ENCODE peak calls at places on chromosomes 2 and 18, in seven cellular contexts. One of them, this sample, is unnamed.

GRCh38 chr2:144484201-144484948 is 35.5 kb downstream of the ZEB2 start:
- DNase-seq in NCI-H2171 treated with DMSO at 0.1 percent for 48 hours: no peak
- DNase-seq in bronchial epithelial cell: no peak
- DNase-seq in body of pancreas: no peak
- DNase-seq in activated naive CD8-positive, alpha-beta T cell treated with anti-CD3 and anti-CD28 coated beads, Interleukin-2, amount 50 U/mL, for 16 hours: no peak
- DNase-seq in OCI-LY7: no peak
- DNase-seq in GM20000: no peak
- DNase-seq in this sample: no peak

GRCh38 chr2:111121028-111121872 is 536 bp downstream of the BCL2L11 start:
- DNase-seq in bronchial epithelial cell: no peak
- DNase-seq in GM20000: peak
- DNase-seq in NCI-H2171 treated with DMSO at 0.1 percent for 48 hours: peak
- DNase-seq in activated naive CD8-positive, alpha-beta T cell treated with anti-CD3 and anti-CD28 coated beads, Interleukin-2, amount 50 U/mL, for 16 hours: no peak
- DNase-seq in body of pancreas: peak
- DNase-seq in OCI-LY7: peak
- DNase-seq in this sample: no peak

GRCh38 chr2:180203972-180204371 is 196.9 kb upstream of the CWC22 start:
- DNase-seq in NCI-H2171 treated with DMSO at 0.1 percent for 48 hours: no peak
- DNase-seq in bronchial epithelial cell: peak
- DNase-seq in GM20000: no peak
- DNase-seq in activated naive CD8-positive, alpha-beta T cell treated with anti-CD3 and anti-CD28 coated beads, Interleukin-2, amount 50 U/mL, for 16 hours: no peak
- DNase-seq in OCI-LY7: no peak
- DNase-seq in body of pancreas: no peak
- DNase-seq in this sample: no peak

GRCh38 chr18:34493099-34493544 is 217.0 kb upstream of the DTNA start:
- DNase-seq in GM20000: peak
- DNase-seq in activated naive CD8-positive, alpha-beta T cell treated with anti-CD3 and anti-CD28 coated beads, Interleukin-2, amount 50 U/mL, for 16 hours: no peak
- DNase-seq in OCI-LY7: no peak
- DNase-seq in body of pancreas: peak
- DNase-seq in NCI-H2171 treated with DMSO at 0.1 percent for 48 hours: peak
- DNase-seq in bronchial epithelial cell: peak
- DNase-seq in this sample: no peak

GRCh38 chr2:178345951-178346350 is 105.0 kb downstream of the PRKRA start:
- DNase-seq in activated naive CD8-positive, alpha-beta T cell treated with anti-CD3 and anti-CD28 coated beads, Interleukin-2, amount 50 U/mL, for 16 hours: no peak
- DNase-seq in bronchial epithelial cell: no peak
- DNase-seq in GM20000: no peak
- DNase-seq in body of pancreas: no peak
- DNase-seq in OCI-LY7: no peak
- DNase-seq in NCI-H2171 treated with DMSO at 0.1 percent for 48 hours: no peak
- DNase-seq in this sample: no peak

GRCh38 chr2:241048949-241049343 is 50.5 kb downstream of the SNED1 start:
- DNase-seq in NCI-H2171 treated with DMSO at 0.1 percent for 48 hours: no peak
- DNase-seq in activated naive CD8-positive, alpha-beta T cell treated with anti-CD3 and anti-CD28 coated beads, Interleukin-2, amount 50 U/mL, for 16 hours: no peak
- DNase-seq in GM20000: no peak
- DNase-seq in OCI-LY7: no peak
- DNase-seq in body of pancreas: no peak
- DNase-seq in bronchial epithelial cell: no peak
- DNase-seq in this sample: no peak

GRCh38 chr2:235876099-235876679 is 292.0 kb downstream of the GBX2 start:
- DNase-seq in activated naive CD8-positive, alpha-beta T cell treated with anti-CD3 and anti-CD28 coated beads, Interleukin-2, amount 50 U/mL, for 16 hours: no peak
- DNase-seq in OCI-LY7: no peak
- DNase-seq in bronchial epithelial cell: no peak
- DNase-seq in GM20000: no peak
- DNase-seq in body of pancreas: no peak
- DNase-seq in NCI-H2171 treated with DMSO at 0.1 percent for 48 hours: no peak
- DNase-seq in this sample: no peak

GRCh38 chr2:209593930-209594329 is 170.1 kb downstream of the MAP2 start:
- DNase-seq in NCI-H2171 treated with DMSO at 0.1 percent for 48 hours: peak
- DNase-seq in body of pancreas: no peak
- DNase-seq in GM20000: no peak
- DNase-seq in bronchial epithelial cell: no peak
- DNase-seq in OCI-LY7: no peak
- DNase-seq in activated naive CD8-positive, alpha-beta T cell treated with anti-CD3 and anti-CD28 coated beads, Interleukin-2, amount 50 U/mL, for 16 hours: no peak
- DNase-seq in this sample: no peak

GRCh38 chr2:62489162-62489561 is 16.8 kb downstream of the TMEM17 start:
- DNase-seq in body of pancreas: no peak
- DNase-seq in activated naive CD8-positive, alpha-beta T cell treated with anti-CD3 and anti-CD28 coated beads, Interleukin-2, amount 50 U/mL, for 16 hours: no peak
- DNase-seq in GM20000: no peak
- DNase-seq in OCI-LY7: no peak
- DNase-seq in NCI-H2171 treated with DMSO at 0.1 percent for 48 hours: no peak
- DNase-seq in bronchial epithelial cell: no peak
- DNase-seq in this sample: no peak

GRCh38 chr2:160751021-160751420 is 257.4 kb upstream of the RBMS1 start:
- DNase-seq in NCI-H2171 treated with DMSO at 0.1 percent for 48 hours: no peak
- DNase-seq in body of pancreas: no peak
- DNase-seq in activated naive CD8-positive, alpha-beta T cell treated with anti-CD3 and anti-CD28 coated beads, Interleukin-2, amount 50 U/mL, for 16 hours: no peak
- DNase-seq in OCI-LY7: no peak
- DNase-seq in GM20000: no peak
- DNase-seq in bronchial epithelial cell: peak
- DNase-seq in this sample: no peak

GRCh38 chr2:31234690-31235503 is 945 bp downstream of the EHD3 start:
- DNase-seq in activated naive CD8-positive, alpha-beta T cell treated with anti-CD3 and anti-CD28 coated beads, Interleukin-2, amount 50 U/mL, for 16 hours: no peak
- DNase-seq in bronchial epithelial cell: no peak
- DNase-seq in GM20000: no peak
- DNase-seq in NCI-H2171 treated with DMSO at 0.1 percent for 48 hours: no peak
- DNase-seq in OCI-LY7: no peak
- DNase-seq in body of pancreas: no peak
- DNase-seq in this sample: no peak

GRCh38 chr18:53649621-53650020 is 574.8 kb downstream of the MBD2 start:
- DNase-seq in body of pancreas: no peak
- DNase-seq in OCI-LY7: no peak
- DNase-seq in GM20000: no peak
- DNase-seq in bronchial epithelial cell: no peak
- DNase-seq in activated naive CD8-positive, alpha-beta T cell treated with anti-CD3 and anti-CD28 coated beads, Interleukin-2, amount 50 U/mL, for 16 hours: no peak
- DNase-seq in NCI-H2171 treated with DMSO at 0.1 percent for 48 hours: no peak
- DNase-seq in this sample: no peak

GRCh38 chr2:174561283-174562275 is 36.0 kb downstream of the WIPF1 start:
- DNase-seq in OCI-LY7: no peak
- DNase-seq in activated naive CD8-positive, alpha-beta T cell treated with anti-CD3 and anti-CD28 coated beads, Interleukin-2, amount 50 U/mL, for 16 hours: no peak
- DNase-seq in bronchial epithelial cell: no peak
- DNase-seq in GM20000: no peak
- DNase-seq in body of pancreas: peak
- DNase-seq in NCI-H2171 treated with DMSO at 0.1 percent for 48 hours: peak
- DNase-seq in this sample: no peak

GRCh38 chr2:106120432-106120831 is 73.7 kb downstream of the UXS1 start:
- DNase-seq in bronchial epithelial cell: no peak
- DNase-seq in NCI-H2171 treated with DMSO at 0.1 percent for 48 hours: no peak
- DNase-seq in activated naive CD8-positive, alpha-beta T cell treated with anti-CD3 and anti-CD28 coated beads, Interleukin-2, amount 50 U/mL, for 16 hours: no peak
- DNase-seq in body of pancreas: peak
- DNase-seq in GM20000: no peak
- DNase-seq in OCI-LY7: no peak
- DNase-seq in this sample: no peak

GRCh38 chr2:120536141-120536540 is 190.2 kb downstream of the INHBB start:
- DNase-seq in body of pancreas: peak
- DNase-seq in GM20000: no peak
- DNase-seq in bronchial epithelial cell: no peak
- DNase-seq in activated naive CD8-positive, alpha-beta T cell treated with anti-CD3 and anti-CD28 coated beads, Interleukin-2, amount 50 U/mL, for 16 hours: no peak
- DNase-seq in OCI-LY7: no peak
- DNase-seq in NCI-H2171 treated with DMSO at 0.1 percent for 48 hours: no peak
- DNase-seq in this sample: no peak

GRCh38 chr2:234031207-234031606 is 19.3 kb upstream of the SPP2 start:
- DNase-seq in OCI-LY7: no peak
- DNase-seq in GM20000: no peak
- DNase-seq in NCI-H2171 treated with DMSO at 0.1 percent for 48 hours: no peak
- DNase-seq in activated naive CD8-positive, alpha-beta T cell treated with anti-CD3 and anti-CD28 coated beads, Interleukin-2, amount 50 U/mL, for 16 hours: no peak
- DNase-seq in body of pancreas: no peak
- DNase-seq in bronchial epithelial cell: no peak
- DNase-seq in this sample: no peak

GRCh38 chr2:239813261-239814135 is 211.6 kb downstream of the NDUFA10 start:
- DNase-seq in bronchial epithelial cell: no peak
- DNase-seq in GM20000: no peak
- DNase-seq in NCI-H2171 treated with DMSO at 0.1 percent for 48 hours: no peak
- DNase-seq in body of pancreas: no peak
- DNase-seq in OCI-LY7: no peak
- DNase-seq in activated naive CD8-positive, alpha-beta T cell treated with anti-CD3 and anti-CD28 coated beads, Interleukin-2, amount 50 U/mL, for 16 hours: no peak
- DNase-seq in this sample: no peak

GRCh38 chr2:201904529-201905420 is 98.4 kb downstream of the CDK15 start:
- DNase-seq in bronchial epithelial cell: no peak
- DNase-seq in body of pancreas: no peak
- DNase-seq in activated naive CD8-positive, alpha-beta T cell treated with anti-CD3 and anti-CD28 coated beads, Interleukin-2, amount 50 U/mL, for 16 hours: no peak
- DNase-seq in OCI-LY7: peak
- DNase-seq in NCI-H2171 treated with DMSO at 0.1 percent for 48 hours: no peak
- DNase-seq in GM20000: no peak
- DNase-seq in this sample: peak

GRCh38 chr2:132757002-132757598 is 87.1 kb upstream of the LYPD1 start:
- DNase-seq in activated naive CD8-positive, alpha-beta T cell treated with anti-CD3 and anti-CD28 coated beads, Interleukin-2, amount 50 U/mL, for 16 hours: no peak
- DNase-seq in GM20000: no peak
- DNase-seq in OCI-LY7: no peak
- DNase-seq in NCI-H2171 treated with DMSO at 0.1 percent for 48 hours: no peak
- DNase-seq in bronchial epithelial cell: peak
- DNase-seq in body of pancreas: no peak
- DNase-seq in this sample: no peak

GRCh38 chr18:63348508-63349136 is 18.4 kb downstream of the KDSR start:
- DNase-seq in GM20000: no peak
- DNase-seq in bronchial epithelial cell: no peak
- DNase-seq in NCI-H2171 treated with DMSO at 0.1 percent for 48 hours: no peak
- DNase-seq in activated naive CD8-positive, alpha-beta T cell treated with anti-CD3 and anti-CD28 coated beads, Interleukin-2, amount 50 U/mL, for 16 hours: no peak
- DNase-seq in body of pancreas: no peak
- DNase-seq in OCI-LY7: peak
- DNase-seq in this sample: no peak

GRCh38 chr18:21546423-21546822 is 54.1 kb downstream of the ESCO1 start:
- DNase-seq in GM20000: no peak
- DNase-seq in body of pancreas: no peak
- DNase-seq in NCI-H2171 treated with DMSO at 0.1 percent for 48 hours: no peak
- DNase-seq in bronchial epithelial cell: no peak
- DNase-seq in activated naive CD8-positive, alpha-beta T cell treated with anti-CD3 and anti-CD28 coated beads, Interleukin-2, amount 50 U/mL, for 16 hours: no peak
- DNase-seq in OCI-LY7: no peak
- DNase-seq in this sample: no peak

GRCh38 chr18:76975577-76976110 is 153.3 kb downstream of the ZNF236 start:
- DNase-seq in OCI-LY7: no peak
- DNase-seq in GM20000: no peak
- DNase-seq in NCI-H2171 treated with DMSO at 0.1 percent for 48 hours: no peak
- DNase-seq in body of pancreas: no peak
- DNase-seq in bronchial epithelial cell: no peak
- DNase-seq in activated naive CD8-positive, alpha-beta T cell treated with anti-CD3 and anti-CD28 coated beads, Interleukin-2, amount 50 U/mL, for 16 hours: no peak
- DNase-seq in this sample: no peak

GRCh38 chr18:70165936-70166335 is 39.6 kb downstream of the RTTN start:
- DNase-seq in GM20000: no peak
- DNase-seq in activated naive CD8-positive, alpha-beta T cell treated with anti-CD3 and anti-CD28 coated beads, Interleukin-2, amount 50 U/mL, for 16 hours: no peak
- DNase-seq in OCI-LY7: no peak
- DNase-seq in bronchial epithelial cell: no peak
- DNase-seq in NCI-H2171 treated with DMSO at 0.1 percent for 48 hours: no peak
- DNase-seq in body of pancreas: no peak
- DNase-seq in this sample: peak

GRCh38 chr2:11985817-11986566 is 239.6 kb downstream of the LPIN1 start:
- DNase-seq in bronchial epithelial cell: no peak
- DNase-seq in NCI-H2171 treated with DMSO at 0.1 percent for 48 hours: no peak
- DNase-seq in OCI-LY7: no peak
- DNase-seq in GM20000: no peak
- DNase-seq in body of pancreas: no peak
- DNase-seq in activated naive CD8-positive, alpha-beta T cell treated with anti-CD3 and anti-CD28 coated beads, Interleukin-2, amount 50 U/mL, for 16 hours: no peak
- DNase-seq in this sample: no peak

This sample was measured in GM12878.